ENCODE peak calls at places on chromosomes 13 and 19, in nine cellular contexts. Q, X, H, L, T, P, N, R and D are unnamed samples.

GRCh38 chr13:84192125-84192524 is 309.9 kb upstream of the SLITRK1 start:
- DNase-seq in Q (peak; percentile 54), X (no peak), H (no peak), L (no peak), T (no peak), P (no peak), N (no peak), R (no peak), D (peak; percentile 82)

GRCh38 chr19:1131718-1132552 is 28.1 kb downstream of the GPX4 start:
- DNase-seq in Q (peak; percentile 71), X (peak; percentile 91), H (peak; percentile 80), L (peak; percentile 82), T (no peak), P (peak; percentile 88), N (peak; percentile 69), R (peak; percentile 91), D (peak; percentile 90)

GRCh38 chr19:46355991-46356669 is 9.2 kb downstream of the PPP5C start:
- DNase-seq in Q (no peak), X (no peak), H (no peak), L (no peak), T (no peak), P (no peak), N (no peak), R (peak; percentile 25), D (no peak)

GRCh38 chr19:18014197-18014596 is 6.2 kb downstream of the ARRDC2 start:
- DNase-seq in Q (no peak), X (no peak), H (no peak), L (peak; percentile 45), T (no peak), P (no peak), N (no peak), R (no peak), D (no peak)

GRCh38 chr13:47837906-47838305 is 163.2 kb downstream of the SUCLA2 start:
- DNase-seq in Q (no peak), X (no peak), H (no peak), L (no peak), T (no peak), P (no peak), N (no peak), R (no peak), D (no peak)

GRCh38 chr19:1746401-1747284 is 6.7 kb upstream of the ONECUT3 start:
- DNase-seq in Q (peak; percentile 48), X (no peak), H (no peak), L (no peak), T (no peak), P (peak; percentile 43), N (no peak), R (no peak), D (peak; percentile 84)

GRCh38 chr13:110921695-110922094 is 6.8 kb upstream of the ANKRD10 start:
- DNase-seq in Q (no peak), X (no peak), H (no peak), L (no peak), T (no peak), P (no peak), N (no peak), R (no peak), D (no peak)

GRCh38 chr19:45047188-45047797 is 8.4 kb downstream of the CLASRP start:
- DNase-seq in Q (no peak), X (no peak), H (no peak), L (no peak), T (no peak), P (peak; percentile 81), N (no peak), R (no peak), D (no peak)

GRCh38 chr19:49911381-49912145 is 14.9 kb upstream of the IL4I1 start:
- DNase-seq in Q (no peak), X (no peak), H (no peak), L (no peak), T (no peak), P (no peak), N (peak; percentile 16), R (no peak), D (no peak)

GRCh38 chr19:10230155-10230903 is 802 bp downstream of the S1PR2 start:
- DNase-seq in Q (no peak), X (no peak), H (peak; percentile 25), L (peak; percentile 72), T (peak; percentile 30), P (no peak), N (no peak), R (peak; percentile 80), D (no peak)

GRCh38 chr13:96988441-96988840 is 5.8 kb downstream of the OXGR1 start:
- DNase-seq in Q (no peak), X (no peak), H (no peak), L (no peak), T (no peak), P (no peak), N (no peak), R (no peak), D (no peak)

GRCh38 chr13:110812111-110812868 is 98.8 kb downstream of the ING1 start:
- DNase-seq in Q (no peak), X (no peak), H (no peak), L (no peak), T (no peak), P (no peak), N (no peak), R (no peak), D (no peak)

GRCh38 chr19:42480335-42481095 is 37.8 kb upstream of the CXCL17 start:
- DNase-seq in Q (no peak), X (no peak), H (no peak), L (no peak), T (peak; percentile 17), P (no peak), N (no peak), R (no peak), D (peak; percentile 31)

GRCh38 chr13:61905054-61905453 is 489.4 kb upstream of the PCDH20 start:
- DNase-seq in Q (no peak), X (no peak), H (no peak), L (no peak), T (no peak), P (no peak), N (no peak), R (no peak), D (no peak)

GRCh38 chr13:108115739-108116138 is 99.6 kb downstream of the LIG4 start:
- DNase-seq in Q (no peak), X (no peak), H (no peak), L (no peak), T (no peak), P (no peak), N (no peak), R (no peak), D (no peak)

GRCh38 chr13:41905600-41906254 is 55.2 kb downstream of the VWA8 start:
- DNase-seq in Q (peak; percentile 64), X (no peak), H (no peak), L (no peak), T (no peak), P (peak; percentile 75), N (no peak), R (no peak), D (peak; percentile 65)

GRCh38 chr13:102495663-102496062 is 93.8 kb upstream of the FGF14 start:
- DNase-seq in Q (no peak), X (no peak), H (no peak), L (no peak), T (no peak), P (no peak), N (no peak), R (no peak), D (no peak)

GRCh38 chr13:101757446-101758039 is 305.1 kb downstream of the ITGBL1 start:
- DNase-seq in Q (peak; percentile 74), X (no peak), H (no peak), L (no peak), T (no peak), P (peak; percentile 74), N (no peak), R (no peak), D (peak; percentile 56)

GRCh38 chr19:39497850-39498261 is 891 bp upstream of the DLL3 start:
- DNase-seq in Q (no peak), X (no peak), H (no peak), L (no peak), T (no peak), P (no peak), N (no peak), R (no peak), D (no peak)

GRCh38 chr19:38644719-38645118 is 2.7 kb upstream of the ACTN4 start:
- DNase-seq in Q (no peak), X (no peak), H (no peak), L (no peak), T (no peak), P (no peak), N (no peak), R (no peak), D (no peak)